ENCODE peak calls at places on chromosomes 13 and 19, in five cellular contexts. O, A, J, K and G are unnamed samples.
A peak's percentile ranks its signal among the peaks of the same experiment; 100 is the strongest.

GRCh38 chr13:77810891-77811290 is 107.7 kb downstream of the EDNRB start:
- DNase-seq in O (no peak), A (no peak), J (no peak), K (no peak), G (no peak)

GRCh38 chr19:33293255-33294057 is 8.9 kb downstream of the CEBPA start:
- DNase-seq in O (peak; percentile 54), A (no peak), J (peak; percentile 84), K (peak; percentile 26), G (no peak)

GRCh38 chr13:65789815-65790214 is 1440.3 kb downstream of the PCDH9 start:
- DNase-seq in O (peak; percentile 26), A (no peak), J (peak; percentile 25), K (no peak), G (no peak)

GRCh38 chr13:51776179-51776578 is 27.8 kb downstream of the DHRS12 start:
- DNase-seq in O (no peak), A (no peak), J (no peak), K (no peak), G (no peak)

GRCh38 chr19:56015756-56016155 is 29.2 kb downstream of the NLRP5 start:
- DNase-seq in O (no peak), A (peak; percentile 0), J (no peak), K (no peak), G (no peak)

GRCh38 chr13:51739403-51740112 is 64.4 kb downstream of the DHRS12 start:
- DNase-seq in O (no peak), A (no peak), J (no peak), K (no peak), G (no peak)

GRCh38 chr13:70604448-70604847 is 496.2 kb upstream of the KLHL1 start:
- DNase-seq in O (no peak), A (peak; percentile 45), J (no peak), K (no peak), G (no peak)

GRCh38 chr13:38167164-38167822 is 182.4 kb upstream of the UFM1 start:
- DNase-seq in O (no peak), A (no peak), J (no peak), K (no peak), G (no peak)

GRCh38 chr19:33718668-33719259 is 77.9 kb upstream of the KCTD15 start:
- DNase-seq in O (no peak), A (no peak), J (no peak), K (no peak), G (no peak)

GRCh38 chr19:6602729-6603114 is 11.8 kb upstream of the CD70 start:
- DNase-seq in O (no peak), A (no peak), J (no peak), K (no peak), G (no peak)

GRCh38 chr19:33054623-33055022 is 10.1 kb downstream of the RHPN2 start:
- DNase-seq in O (no peak), A (no peak), J (no peak), K (no peak), G (no peak)

GRCh38 chr13:50126378-50127016 is 111.3 kb downstream of the KCNRG start:
- DNase-seq in O (peak; percentile 52), A (peak; percentile 36), J (no peak), K (no peak), G (no peak)

GRCh38 chr13:37869756-37870488 is at the start of gene TRPC4:
- DNase-seq in O (peak; percentile 74), A (peak; percentile 59), J (peak; percentile 86), K (no peak), G (peak; percentile 40)

GRCh38 chr19:35991731-35992450 is 3.1 kb upstream of the SDHAF1 start:
- DNase-seq in O (no peak), A (no peak), J (no peak), K (no peak), G (no peak)

GRCh38 chr13:83867708-83868107 is 14.6 kb downstream of the SLITRK1 start:
- DNase-seq in O (no peak), A (no peak), J (no peak), K (no peak), G (no peak)

GRCh38 chr13:98004107-98004506 is 50.6 kb downstream of the IPO5 start:
- DNase-seq in O (peak; percentile 62), A (no peak), J (peak; percentile 71), K (peak; percentile 84), G (no peak)

GRCh38 chr13:102951808-102952207 is 106.0 kb downstream of the ERCC5 start:
- DNase-seq in O (no peak), A (peak; percentile 58), J (no peak), K (no peak), G (no peak)

GRCh38 chr13:102944821-102945220 is 99.0 kb downstream of the ERCC5 start:
- DNase-seq in O (no peak), A (no peak), J (no peak), K (no peak), G (no peak)

GRCh38 chr13:102945324-102945815 is 99.5 kb downstream of the ERCC5 start:
- DNase-seq in O (no peak), A (no peak), J (no peak), K (no peak), G (no peak)

GRCh38 chr13:102948006-102948405 is 102.2 kb downstream of the ERCC5 start:
- DNase-seq in O (peak; percentile 3), A (no peak), J (no peak), K (no peak), G (no peak)
- TF ChIP-seq CTCF in O (no peak), A (no peak), J (no peak), K (no peak), G (no peak)

DNA sequence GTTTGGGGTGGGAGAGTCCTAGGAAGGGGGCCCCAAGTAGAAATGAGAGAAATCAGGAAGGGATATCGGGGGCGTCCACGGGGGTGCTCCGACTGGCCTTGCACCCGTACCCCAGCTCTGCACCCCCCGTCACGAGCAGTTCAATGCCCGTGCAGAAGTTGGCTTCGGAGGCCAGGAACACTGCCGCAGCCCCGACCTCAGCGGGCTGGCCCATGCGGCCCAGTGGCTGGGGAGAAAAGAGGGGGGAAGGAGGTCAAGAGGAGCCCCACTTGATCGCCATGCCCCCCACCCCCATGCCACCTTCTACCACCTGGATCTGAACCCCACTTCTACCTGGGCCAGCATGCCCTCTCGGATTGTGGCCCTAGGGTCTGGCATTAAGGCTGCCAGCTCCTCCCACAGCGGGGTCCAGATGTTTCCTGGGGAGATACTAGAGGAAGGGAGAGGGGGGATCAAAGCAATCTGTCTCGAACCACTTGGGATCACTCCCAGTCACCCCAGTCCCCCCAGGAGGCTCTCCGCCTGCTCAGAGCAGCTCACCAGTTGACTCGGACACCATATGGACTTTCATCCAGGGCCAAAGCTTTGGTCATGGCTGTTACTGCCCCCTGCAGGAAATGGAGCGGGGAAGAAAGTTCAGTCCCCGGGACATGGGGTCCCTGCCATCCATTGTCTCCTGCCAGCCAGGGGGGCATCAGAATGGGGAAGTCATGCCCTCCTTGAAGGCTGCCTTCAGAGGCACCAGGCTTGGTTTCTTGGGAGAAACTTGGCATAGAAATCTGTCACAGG is 2.5 kb upstream of the BCAT2 start:
- DNase-seq in O (no peak), A (no peak), J (no peak), K (no peak), G (no peak)
- TF ChIP-seq CTCF in O (no peak), A (peak; percentile 32), J (peak; percentile 47), K (peak; percentile 24), G (peak; percentile 32)

GRCh38 chr13:43195551-43195950 is 172.2 kb downstream of the DNAJC15 start:
- DNase-seq in O (no peak), A (no peak), J (no peak), K (no peak), G (no peak)

GRCh38 chr13:43196750-43197149 is 173.4 kb downstream of the DNAJC15 start:
- DNase-seq in O (no peak), A (no peak), J (no peak), K (no peak), G (no peak)

GRCh38 chr13:43193789-43194188 is 170.4 kb downstream of the DNAJC15 start:
- DNase-seq in O (no peak), A (no peak), J (no peak), K (no peak), G (no peak)

GRCh38 chr13:43195112-43195511 is 171.7 kb downstream of the DNAJC15 start:
- DNase-seq in O (no peak), A (no peak), J (no peak), K (no peak), G (no peak)

DNA sequence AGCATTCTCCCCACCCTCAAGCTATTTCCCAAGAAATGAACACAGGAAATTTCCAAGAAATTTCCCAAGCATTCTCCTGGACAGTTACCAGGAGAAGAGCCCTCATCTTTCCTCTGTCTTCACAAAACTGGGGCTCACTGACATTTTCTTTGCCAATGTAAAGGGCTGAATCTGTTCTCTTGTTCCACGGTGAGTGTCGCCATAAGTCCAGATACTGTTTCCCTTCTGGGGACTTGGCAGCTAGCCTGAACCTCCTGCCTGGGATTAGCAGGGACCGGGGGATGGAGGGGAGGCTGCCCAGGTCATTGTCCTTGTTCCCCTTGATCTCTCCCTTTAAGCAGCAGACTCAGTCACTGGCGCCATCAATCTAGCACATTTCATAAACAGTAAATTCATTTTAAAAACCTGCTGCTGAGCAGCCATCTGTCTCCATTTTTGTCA is 172.8 kb downstream of the DNAJC15 start:
- DNase-seq in O (peak; percentile 4), A (peak; percentile 19), J (no peak), K (no peak), G (no peak)
- TF ChIP-seq CTCF in O (peak; percentile 14), A (peak; percentile 25), J (no peak), K (no peak), G (no peak)

DNA sequence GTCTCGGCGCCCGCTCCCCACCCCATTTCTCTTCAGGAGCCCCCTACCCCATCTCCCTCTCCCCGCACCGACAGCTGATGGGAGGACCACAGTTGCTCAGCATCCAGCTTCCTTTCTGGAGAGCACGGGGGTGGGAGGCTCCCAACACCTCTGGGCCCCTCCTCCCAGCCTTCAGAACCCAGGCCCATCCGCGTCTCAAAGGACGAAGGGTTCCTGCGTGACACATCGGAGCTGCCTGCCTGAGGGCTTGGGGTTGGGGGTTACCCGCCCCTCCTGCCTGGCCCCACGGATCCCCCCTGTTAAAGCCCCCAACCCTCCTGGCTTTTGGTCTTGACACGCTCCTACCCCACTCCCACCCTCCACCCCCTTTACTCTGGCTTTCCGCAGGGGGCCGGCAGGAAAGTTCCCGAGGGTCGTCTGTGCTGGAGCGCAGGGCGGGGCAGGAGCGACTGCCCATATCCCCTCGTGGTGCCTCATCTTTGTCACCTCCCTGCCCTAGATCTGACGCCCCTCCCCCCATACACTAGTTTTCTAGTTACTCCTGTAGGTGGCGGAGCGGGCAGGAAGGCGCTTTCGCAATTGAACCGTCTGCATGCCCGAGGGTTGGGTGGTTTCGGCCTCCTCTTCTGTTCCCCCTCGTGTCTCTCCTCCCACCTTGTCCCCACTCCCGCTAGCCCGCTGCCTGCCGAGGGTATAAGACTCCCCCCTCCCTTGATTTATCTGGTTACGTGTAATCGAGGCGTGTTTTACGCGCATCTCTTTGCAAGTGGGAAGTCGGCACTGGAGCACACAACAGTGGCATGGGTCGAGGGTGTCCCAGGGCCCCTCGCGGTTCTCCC is 922 bp downstream of the TRAPPC5 start:
- DNase-seq in O (peak; percentile 68), A (peak; percentile 75), J (peak; percentile 55), K (peak; percentile 21), G (peak; percentile 63)
- TF ChIP-seq CTCF in O (peak; percentile 68), A (peak; percentile 77), J (peak; percentile 73), K (peak; percentile 68), G (peak; percentile 55)

GRCh38 chr19:49912965-49913685 is 15.9 kb upstream of the ATF5 start:
- DNase-seq in O (no peak), A (no peak), J (no peak), K (no peak), G (no peak)
- TF ChIP-seq CTCF in O (no peak), A (no peak), J (no peak), K (peak; percentile 21), G (peak; percentile 27)